ENCODE peak calls at places on chromosomes 16 and 17, in five cellular contexts. F, D, U, X and Q are unnamed samples.

GRCh38 chr16:12089492-12090161 is 113.1 kb downstream of the SNX29 start:
- DNase-seq in X (peak), U (peak), F (peak), D (no peak), Q (no peak)

GRCh38 chr17:17072546-17072945 is 30.3 kb downstream of the MPRIP start:
- DNase-seq in F (peak), X (no peak), U (no peak), D (no peak), Q (no peak)

GRCh38 chr17:43314582-43314981 is 80.8 kb upstream of the RNU2-1 start:
- DNase-seq in F (no peak), U (no peak), X (no peak), D (no peak), Q (no peak)

GRCh38 chr17:54261465-54261864 is 438.7 kb downstream of the KIF2B start:
- DNase-seq in D (no peak), F (no peak), U (no peak), X (no peak), Q (no peak)

GRCh38 chr16:28163699-28164584 is 47.8 kb downstream of the XPO6 start:
- DNase-seq in F (no peak), U (no peak), D (no peak), X (no peak), Q (no peak)

GRCh38 chr17:13646411-13646810 is 44.7 kb upstream of the HS3ST3A1 start:
- DNase-seq in D (no peak), F (no peak), U (no peak), X (no peak), Q (no peak)

GRCh38 chr16:89378947-89379771 is 111.2 kb downstream of the ANKRD11 start:
- DNase-seq in D (no peak), U (no peak), F (no peak), X (peak), Q (no peak)

GRCh38 chr17:70905796-70906195 is 736.5 kb downstream of the KCNJ2 start:
- DNase-seq in X (no peak), U (no peak), D (peak), F (no peak), Q (no peak)

GRCh38 chr17:57986841-57987581 is 1.0 kb downstream of the VEZF1 start:
- DNase-seq in U (peak), F (no peak), D (peak), X (peak), Q (no peak)

GRCh38 chr16:56625943-56626654 is 518 bp downstream of the MT1E start:
- DNase-seq in F (no peak), D (peak), X (no peak), U (no peak), Q (no peak)

GRCh38 chr16:24493859-24494258 is 45.5 kb upstream of the RBBP6 start:
- DNase-seq in D (no peak), F (no peak), X (no peak), U (no peak), Q (no peak)

GRCh38 chr17:27649929-27650328 is 18.9 kb downstream of the LGALS9 start:
- DNase-seq in D (peak), X (no peak), U (peak), F (peak), Q (no peak)

GRCh38 chr16:1461146-1461545 is 13.7 kb downstream of the CLCN7 start:
- DNase-seq in F (no peak), X (no peak), D (no peak), U (no peak), Q (no peak)

GRCh38 chr17:59506907-59507726 is 58.3 kb upstream of the DHX40 start:
- DNase-seq in F (no peak), X (no peak), D (no peak), U (no peak), Q (no peak)

GRCh38 chr17:45722161-45722560 is 62.0 kb upstream of the CRHR1 start:
- DNase-seq in F (peak), U (no peak), D (no peak), X (peak), Q (no peak)

GRCh38 chr17:18993876-18994275 is 10.7 kb downstream of the FAM83G start:
- DNase-seq in X (no peak), U (no peak), F (no peak), D (no peak), Q (no peak)

GRCh38 chr17:62663304-62663703 is 35.8 kb downstream of the MRC2 start:
- DNase-seq in U (no peak), F (no peak), D (no peak), X (no peak), Q (no peak)

GRCh38 chr17:57666198-57666870 is 78.8 kb downstream of the CCDC182 start:
- DNase-seq in D (no peak), U (no peak), F (no peak), X (no peak), Q (no peak)

GRCh38 chr16:13885700-13886099 is 34.3 kb upstream of the ERCC4 start:
- DNase-seq in F (no peak), X (no peak), D (no peak), U (no peak), Q (no peak)

GRCh38 chr17:20156196-20157077 is 147.3 kb downstream of the SPECC1 start:
- DNase-seq in X (peak), D (peak), F (no peak), U (peak), Q (no peak)

GRCh38 chr17:38578229-38578628 is 27.5 kb downstream of the SRCIN1 start:
- DNase-seq in X (peak), F (no peak), D (no peak), U (no peak), Q (no peak)

GRCh38 chr17:60160829-60161501 is 11.2 kb downstream of the CA4 start:
- DNase-seq in X (no peak), D (no peak), U (no peak), F (no peak), Q (no peak)

GRCh38 chr17:44079877-44080821 is 9.6 kb downstream of the G6PC3 start:
- DNase-seq in U (no peak), X (no peak), F (no peak), D (no peak), Q (no peak)

GRCh38 chr17:56011406-56012131 is 141.7 kb upstream of the ANKFN1 start:
- DNase-seq in U (no peak), X (no peak), D (no peak), F (no peak), Q (no peak)

GRCh38 chr17:40442392-40443195 is 656 bp upstream of the IGFBP4 start:
- DNase-seq in D (peak), F (no peak), X (no peak), U (no peak), Q (no peak)

GRCh38 chr16:21619765-21620462 is 20.5 kb downstream of the METTL9 start:
- DNase-seq in U (no peak), F (no peak), X (no peak), D (no peak), Q (no peak)

GRCh38 chr17:77328823-77329740 is 188.3 kb downstream of the SEC14L1 start:
- DNase-seq in U (peak), D (peak), X (no peak), F (peak), Q (no peak)

GRCh38 chr17:41779954-41780353 is 6.6 kb downstream of the JUP start:
- DNase-seq in D (no peak), X (no peak), F (no peak), U (no peak), Q (no peak)

GRCh38 chr16:3961449-3961849 is 80.9 kb upstream of the CREBBP start:
- DNase-seq in X (no peak), F (peak), D (no peak), U (no peak), Q (no peak)

GRCh38 chr16:4272114-4272954 is 489 bp downstream of the TFAP4 start:
- DNase-seq in F (peak), X (peak), U (peak), D (peak), Q (no peak)

GRCh38 chr17:78434455-78435329 is 56.2 kb downstream of the PGS1 start:
- DNase-seq in D (no peak), U (no peak), F (no peak), X (no peak), Q (no peak)

GRCh38 chr17:32701860-32702259 is 175.1 kb downstream of the MYO1D start:
- DNase-seq in U (no peak), F (no peak), X (no peak), D (no peak), Q (no peak)
- TF ChIP-seq CTCF in U (no peak), F (no peak), X (no peak), D (no peak), Q (no peak)

DNA sequence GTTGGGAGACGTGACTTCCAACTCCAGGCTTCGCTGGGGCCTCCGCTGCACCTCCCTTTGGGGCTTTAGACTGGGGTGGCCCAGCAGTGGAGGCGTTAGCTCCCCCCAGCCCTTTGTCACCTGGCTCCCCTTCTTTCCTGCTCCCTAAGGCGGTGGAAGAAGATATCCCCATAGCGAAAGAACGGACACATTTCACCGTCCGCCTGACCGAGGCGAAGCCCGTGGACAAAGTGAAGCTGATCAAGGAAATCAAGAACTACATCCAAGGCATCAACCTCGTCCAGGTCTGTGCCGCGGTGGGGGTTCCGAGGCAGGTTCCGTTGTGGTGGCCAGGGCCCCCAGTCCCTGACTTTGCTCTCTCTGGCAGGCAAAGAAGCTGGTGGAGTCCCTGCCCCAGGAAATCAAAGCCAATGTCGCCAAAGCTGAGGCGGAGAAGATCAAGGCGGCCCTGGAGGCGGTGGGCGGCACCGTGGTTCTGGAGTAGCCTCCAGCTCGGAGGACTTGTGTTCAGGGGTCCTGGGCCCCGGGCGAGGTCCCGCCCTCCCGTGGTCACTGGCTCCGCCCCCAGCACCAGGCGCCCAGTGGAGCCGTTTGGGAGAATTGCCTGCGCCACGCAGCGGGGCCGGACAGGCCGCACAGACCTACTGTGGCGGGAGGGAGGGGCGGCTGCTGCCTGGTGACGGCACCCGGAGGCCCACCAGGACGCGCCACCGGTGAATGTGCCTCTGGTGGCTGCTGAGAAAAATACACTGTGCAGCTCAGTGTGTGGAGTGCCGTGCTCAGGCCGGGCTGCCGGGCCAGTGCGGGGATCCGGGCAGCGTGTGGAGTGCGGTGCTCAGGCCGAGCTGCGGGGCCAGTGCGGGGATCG is 3.8 kb downstream of the MRPL12 start:
- DNase-seq in D (no peak), X (no peak), U (no peak), F (no peak), Q (no peak)
- TF ChIP-seq CTCF in D (no peak), X (no peak), U (no peak), F (no peak), Q (no peak)

GRCh38 chr17:63832014-63832413 is 4.6 kb upstream of the FTSJ3 start:
- DNase-seq in D (no peak), X (no peak), F (no peak), U (no peak), Q (no peak)

GRCh38 chr17:63833026-63833740 is 5.7 kb upstream of the FTSJ3 start:
- DNase-seq in D (no peak), F (no peak), X (no peak), U (no peak), Q (peak)

GRCh38 chr17:63833741-63834373 is 6.4 kb upstream of the FTSJ3 start:
- DNase-seq in F (no peak), D (no peak), X (no peak), U (no peak), Q (no peak)

GRCh38 chr17:63831505-63831904 is 4.0 kb upstream of the FTSJ3 start:
- DNase-seq in D (no peak), X (no peak), F (no peak), U (no peak), Q (no peak)

GRCh38 chr17:63832455-63832854 is 5.0 kb upstream of the FTSJ3 start:
- DNase-seq in D (no peak), X (no peak), U (no peak), F (no peak), Q (no peak)
- TF ChIP-seq CTCF in D (no peak), X (no peak), U (no peak), F (no peak), Q (no peak)

GRCh38 chr17:6930754-6931153 is 65.1 kb upstream of the ALOX12 start:
- DNase-seq in F (no peak), D (no peak), U (no peak), X (no peak), Q (no peak)

GRCh38 chr17:6938637-6939036 is 57.2 kb upstream of the ALOX12 start:
- DNase-seq in U (no peak), F (no peak), X (no peak), D (no peak), Q (no peak)

GRCh38 chr17:6940186-6940649 is 55.6 kb upstream of the ALOX12 start:
- DNase-seq in D (peak), X (no peak), F (no peak), U (no peak), Q (no peak)

GRCh38 chr17:6941989-6942388 is 53.9 kb upstream of the ALOX12 start:
- DNase-seq in X (no peak), U (no peak), D (no peak), F (no peak), Q (no peak)

GRCh38 chr17:6936370-6937028 is 59.4 kb upstream of the ALOX12 start:
- DNase-seq in D (peak), U (no peak), X (no peak), F (peak), Q (no peak)
- TF ChIP-seq CTCF in D (no peak), U (no peak), X (no peak), F (no peak), Q (no peak)